ENCODE peak calls at places on chromosomes 1 and 21, in four cellular contexts. O is stimulated activated CD4-positive, alpha-beta T cell treated with anti-CD3 and anti-CD28 coated beads, Interleukin-2, amount 100 ng/mL, for 24 hours; K is NCI-H1105 treated with DMSO at 0.1 percent for 48 hours; N is heart left ventricle. R is an unnamed sample.

GRCh38 chr1:101379939-101380338 is 143.1 kb downstream of the S1PR1 start:
- DNase-seq in K (no peak), N (no peak), O (no peak), R (no peak)

GRCh38 chr1:224872832-224873644 is 56.4 kb upstream of the DNAH14 start:
- DNase-seq in K (no peak), N (no peak), O (no peak), R (no peak)

GRCh38 chr1:228345201-228345930 is 61.3 kb downstream of the TRIM11 start:
- DNase-seq in K (no peak), O (no peak), N (peak), R (peak)

GRCh38 chr1:39214714-39214997 is 10.2 kb downstream of the MACF1 start:
- DNase-seq in O (no peak), N (no peak), K (no peak), R (no peak)

GRCh38 chr1:203129501-203130231 is 2.1 kb downstream of the ADORA1 start:
- DNase-seq in N (peak), O (no peak), K (peak), R (peak)

GRCh38 chr1:17665950-17666720 is 89.0 kb upstream of the ACTL8 start:
- DNase-seq in O (no peak), K (peak), N (no peak), R (no peak)

GRCh38 chr1:19861034-19861433 is 21.2 kb upstream of the OTUD3 start:
- DNase-seq in K (no peak), N (no peak), O (no peak), R (no peak)

GRCh38 chr1:5974631-5975030 is 17.6 kb downstream of the NPHP4 start:
- DNase-seq in K (no peak), N (no peak), O (no peak), R (no peak)

GRCh38 chr21:36776981-36777617 is 78.2 kb downstream of the SIM2 start:
- DNase-seq in N (no peak), K (no peak), O (no peak), R (peak)

GRCh38 chr1:30656171-30656940 is 67.0 kb downstream of the MATN1 start:
- DNase-seq in O (no peak), K (no peak), N (no peak), R (no peak)

GRCh38 chr1:228273720-228274451 is 66.0 kb downstream of the OBSCN start:
- DNase-seq in K (no peak), N (peak), O (no peak), R (no peak)

GRCh38 chr1:17617787-17618557 is 78.5 kb downstream of the ARHGEF10L start:
- DNase-seq in O (no peak), K (no peak), N (peak), R (peak)

GRCh38 chr1:153922076-153922837 is 515 bp downstream of the GATAD2B start:
- DNase-seq in K (peak), N (peak), O (peak), R (peak)

GRCh38 chr21:44450402-44450801 is 4.9 kb upstream of the LRRC3 start:
- DNase-seq in O (no peak), K (no peak), N (no peak), R (no peak)

GRCh38 chr1:247797518-247797917 is 26.4 kb downstream of the OR14A16 start:
- DNase-seq in K (no peak), N (no peak), O (no peak), R (no peak)

GRCh38 chr1:58968360-58968952 is 184.6 kb upstream of the JUN start:
- DNase-seq in O (no peak), K (peak), N (peak), R (peak)

GRCh38 chr1:233360525-233361094 is 33.1 kb downstream of the MAP3K21 start:
- DNase-seq in N (no peak), K (no peak), O (no peak), R (no peak)

GRCh38 chr1:35576061-35576765 is 3.1 kb downstream of the TFAP2E start:
- DNase-seq in N (no peak), K (no peak), O (no peak), R (no peak)

GRCh38 chr1:157115429-157115838 is 15.8 kb upstream of the ETV3L start:
- DNase-seq in O (no peak), N (no peak), K (no peak), R (no peak)

GRCh38 chr1:187408217-187409004 is 579.7 kb downstream of the PLA2G4A start:
- DNase-seq in N (no peak), K (no peak), O (no peak), R (no peak)

GRCh38 chr1:28232558-28233263 is at the start of gene DNAJC8:
- DNase-seq in K (peak), O (peak), N (peak), R (peak)

GRCh38 chr1:179036844-179037465 is 11.3 kb downstream of the FAM20B start:
- DNase-seq in O (peak), K (no peak), N (no peak), R (no peak)

GRCh38 chr1:61081135-61081636 is 1.2 kb upstream of the NFIA start:
- DNase-seq in K (peak), N (no peak), O (no peak), R (no peak)

GRCh38 chr1:111593403-111594127 is 26.0 kb upstream of the RAP1A start:
- DNase-seq in K (no peak), O (no peak), N (no peak), R (no peak)

GRCh38 chr21:44253832-44254700 is 7.6 kb downstream of the DNMT3L start:
- DNase-seq in O (no peak), N (no peak), K (no peak), R (peak)

GRCh38 chr1:1000357-1001056 is 610 bp upstream of the HES4 start:
- DNase-seq in K (peak), N (peak), O (peak), R (peak)

GRCh38 chr1:117959364-117959763 is 29.8 kb downstream of the WDR3 start:
- DNase-seq in K (no peak), N (no peak), O (no peak), R (no peak)

GRCh38 chr1:217273866-217274265 is 357.0 kb downstream of the GPATCH2 start:
- DNase-seq in N (no peak), K (no peak), O (no peak), R (no peak)

GRCh38 chr1:196178083-196178635 is 430.1 kb downstream of the KCNT2 start:
- DNase-seq in O (no peak), K (no peak), N (no peak), R (no peak)

GRCh38 chr1:173870252-173871075 is 2.3 kb downstream of the ZBTB37 start:
- DNase-seq in O (no peak), K (no peak), N (no peak), R (no peak)

GRCh38 chr1:115534106-115534505 is 107.7 kb upstream of the VANGL1 start:
- DNase-seq in K (no peak), N (no peak), O (no peak), R (no peak)

GRCh38 chr1:12113433-12114339 is 50.6 kb downstream of the TNFRSF8 start:
- DNase-seq in O (no peak), N (no peak), K (no peak), R (no peak)

GRCh38 chr1:210467440-210468040 is 138.8 kb downstream of the HHAT start:
- DNase-seq in N (no peak), K (no peak), O (no peak), R (no peak)

GRCh38 chr1:200890818-200891773 is 3.6 kb upstream of the INAVA start:
- DNase-seq in N (no peak), K (no peak), O (peak), R (no peak)

GRCh38 chr1:19811206-19811851 is 3.8 kb downstream of the RNF186 start:
- DNase-seq in O (peak), K (no peak), N (no peak), R (peak)

R was measured in right cardiac atrium.